ENCODE peak calls at places on chromosomes 7 and 10, in seven cellular contexts. D is NCI-H1092, F is adipocyte, X is cardiac muscle cell, R is transverse colon, Q is tibial nerve, Z is activated T-cell treated with anti-CD3 and anti-CD28 coated beads for 4 hours. L is an unnamed sample.

GRCh38 chr7:22361320-22361719 is 4.4 kb upstream of the RAPGEF5 start:
- DNase-seq in F (no peak), R (no peak), Z (no peak), D (no peak), Q (no peak), X (no peak), L (no peak)

GRCh38 chr10:80437227-80437626 is 16.9 kb upstream of the TSPAN14 start:
- DNase-seq in R (no peak), Q (no peak), D (no peak), Z (no peak), F (no peak), X (no peak), L (no peak)

GRCh38 chr7:30091431-30092386 is 43.1 kb upstream of the MTURN start:
- DNase-seq in Z (no peak), R (no peak), D (no peak), F (peak; percentile 87), X (no peak), Q (no peak), L (no peak)

GRCh38 chr10:73439605-73440298 is 6.4 kb upstream of the MSS51 start:
- DNase-seq in D (no peak), F (peak; percentile 55), R (no peak), Q (no peak), X (no peak), Z (no peak), L (no peak)

GRCh38 chr7:151690597-151690996 is 170.9 kb upstream of the RHEB start:
- DNase-seq in F (no peak), Q (no peak), R (no peak), X (no peak), D (no peak), Z (no peak), L (no peak)

GRCh38 chr7:148944935-148945934 is 61.1 kb upstream of the EZH2 start:
- DNase-seq in X (no peak), Q (no peak), D (no peak), Z (no peak), F (peak; percentile 87), R (no peak), L (no peak)

GRCh38 chr10:20406607-20407188 is 490.4 kb downstream of the NEBL start:
- DNase-seq in Z (no peak), D (no peak), Q (no peak), R (no peak), F (no peak), X (no peak), L (no peak)

GRCh38 chr7:604884-605531 is 85.4 kb upstream of the PDGFA start:
- DNase-seq in Q (no peak), Z (no peak), R (no peak), D (no peak), X (no peak), F (no peak), L (no peak)

GRCh38 chr7:95141755-95142154 is 182.6 kb downstream of the PON1 start:
- DNase-seq in D (no peak), F (peak; percentile 3), Q (no peak), X (no peak), R (no peak), Z (no peak), L (no peak)

GRCh38 chr10:121678631-121679174 is 80.5 kb upstream of the FGFR2 start:
- DNase-seq in D (no peak), R (no peak), Z (no peak), Q (no peak), X (no peak), F (no peak), L (no peak)

GRCh38 chr7:141014091-141014490 is 661 bp downstream of the MRPS33 start:
- DNase-seq in Q (no peak), D (peak; percentile 39), R (no peak), Z (no peak), X (no peak), F (peak; percentile 57), L (no peak)

GRCh38 chr10:3951993-3952392 is 167.0 kb upstream of the KLF6 start:
- DNase-seq in D (no peak), R (no peak), F (no peak), Q (no peak), Z (no peak), X (no peak), L (no peak)

GRCh38 chr10:32459072-32459703 is 13.2 kb downstream of the CCDC7 start:
- DNase-seq in Q (no peak), R (no peak), X (no peak), D (no peak), F (no peak), Z (no peak), L (no peak)

GRCh38 chr10:3682745-3683144 is 102.3 kb downstream of the KLF6 start:
- DNase-seq in Q (no peak), X (no peak), D (no peak), Z (no peak), F (no peak), R (no peak), L (no peak)

GRCh38 chr10:6173203-6173602 is 29.5 kb upstream of the PFKFB3 start:
- DNase-seq in X (peak; percentile 42), R (peak; percentile 45), Q (no peak), D (no peak), F (no peak), Z (peak; percentile 17), L (no peak)

GRCh38 chr10:53667063-53667462 is 894.5 kb upstream of the MBL2 start:
- DNase-seq in R (no peak), F (no peak), D (no peak), X (no peak), Z (no peak), Q (no peak), L (no peak)

GRCh38 chr10:11587860-11588259 is 23.6 kb downstream of the USP6NL start:
- DNase-seq in R (no peak), D (no peak), Z (no peak), Q (no peak), X (no peak), F (no peak), L (no peak)

GRCh38 chr10:80708808-80709207 is 171.1 kb downstream of the SH2D4B start:
- DNase-seq in Z (no peak), X (no peak), F (no peak), D (no peak), Q (no peak), R (no peak), L (no peak)

GRCh38 chr7:70785427-70785826 is 346.5 kb upstream of the GALNT17 start:
- DNase-seq in X (no peak), D (no peak), Z (no peak), R (no peak), Q (no peak), F (peak; percentile 41), L (no peak)

GRCh38 chr7:134836447-134836846 is 57.0 kb downstream of the CALD1 start:
- DNase-seq in D (no peak), R (no peak), X (no peak), Z (no peak), Q (no peak), F (no peak), L (no peak)

GRCh38 chr7:94434031-94434430 is 39.3 kb downstream of the COL1A2 start:
- DNase-seq in F (peak; percentile 31), X (no peak), Q (no peak), R (no peak), Z (no peak), D (no peak), L (no peak)

GRCh38 chr10:121525276-121526039 is 72.8 kb downstream of the FGFR2 start:
- DNase-seq in Z (no peak), R (peak; percentile 41), D (no peak), F (no peak), Q (no peak), X (peak; percentile 20), L (no peak)

GRCh38 chr10:73625004-73625883 is 16.0 kb downstream of the MYOZ1 start:
- DNase-seq in Z (no peak), R (peak; percentile 32), D (no peak), X (peak; percentile 65), F (peak; percentile 67), Q (no peak), L (peak; percentile 35)

GRCh38 chr7:88668591-88668990 is 90.9 kb upstream of the ZNF804B start:
- DNase-seq in X (no peak), D (no peak), R (no peak), F (no peak), Q (no peak), Z (no peak), L (no peak)

GRCh38 chr7:5610500-5611186 is 170.8 kb downstream of the RNF216 start:
- DNase-seq in X (no peak), Z (no peak), R (no peak), D (no peak), F (no peak), Q (no peak), L (no peak)

L was measured in GM06990.